ENCODE peak calls at places on chromosomes 16 and 17, in eight cellular contexts. P is Karpas-422; L is CD8-positive, alpha-beta memory T cell; I is CD4-positive, alpha-beta T cell; M is tibial nerve; U is gastrocnemius medialis; O is effector memory CD4-positive, alpha-beta T cell; B is colonic mucosa. S is an unnamed sample.

GRCh38 chr17:45276031-45276430 is 14.1 kb upstream of the SPATA32 start:
- DNase-seq in P (no peak), L (no peak), I (no peak), M (no peak), U (peak; percentile 65), O (no peak), B (no peak), S (no peak)

GRCh38 chr16:88871730-88872416 is 5.4 kb upstream of the PABPN1L start:
- DNase-seq in P (no peak), L (no peak), I (no peak), M (no peak), U (no peak), O (no peak), B (no peak), S (no peak)

GRCh38 chr16:54936979-54937672 is 6.5 kb downstream of the IRX5 start:
- DNase-seq in P (peak; percentile 68), L (no peak), I (no peak), M (no peak), U (no peak), O (no peak), B (no peak), S (peak; percentile 53)

GRCh38 chr17:78559024-78559423 is 18.2 kb downstream of the DNAH17 start:
- DNase-seq in P (no peak), L (no peak), I (no peak), M (no peak), U (no peak), O (no peak), B (no peak), S (no peak)

GRCh38 chr16:19864566-19864965 is 20.1 kb downstream of the GPRC5B start:
- DNase-seq in P (no peak), L (no peak), I (no peak), M (no peak), U (peak; percentile 78), O (no peak), B (no peak), S (no peak)

GRCh38 chr17:48624544-48625501 is 1.3 kb downstream of the HOXB9 start:
- DNase-seq in P (no peak), L (peak; percentile 41), I (no peak), M (no peak), U (no peak), O (peak; percentile 28), B (no peak), S (no peak)

GRCh38 chr17:78324391-78325075 is 35.3 kb downstream of the SOCS3 start:
- DNase-seq in P (peak; percentile 30), L (no peak), I (no peak), M (peak; percentile 79), U (peak; percentile 77), O (no peak), B (peak; percentile 65), S (peak; percentile 79)

GRCh38 chr16:68935008-68935407 is 91.7 kb downstream of the TANGO6 start:
- DNase-seq in P (no peak), L (no peak), I (no peak), M (no peak), U (no peak), O (no peak), B (no peak), S (no peak)

GRCh38 chr17:2863204-2863603 is 67.0 kb downstream of the RAP1GAP2 start:
- DNase-seq in P (no peak), L (no peak), I (no peak), M (no peak), U (no peak), O (no peak), B (no peak), S (no peak)

GRCh38 chr16:85412911-85413520 is 200.1 kb upstream of the GSE1 start:
- DNase-seq in P (no peak), L (no peak), I (no peak), M (no peak), U (peak; percentile 8), O (no peak), B (no peak), S (no peak)

GRCh38 chr16:23148513-23149266 is 562 bp downstream of the USP31 start:
- DNase-seq in P (peak; percentile 64), L (peak; percentile 57), I (peak; percentile 44), M (peak; percentile 29), U (peak; percentile 89), O (peak; percentile 20), B (peak; percentile 77), S (peak; percentile 24)

GRCh38 chr17:43118679-43119615 is 6.2 kb downstream of the BRCA1 start:
- DNase-seq in P (no peak), L (no peak), I (no peak), M (no peak), U (no peak), O (no peak), B (no peak), S (no peak)

GRCh38 chr17:70157151-70157550 is 12.2 kb upstream of the KCNJ2 start:
- DNase-seq in P (no peak), L (no peak), I (no peak), M (no peak), U (no peak), O (no peak), B (no peak), S (no peak)

GRCh38 chr17:39717660-39718059 is 12.7 kb downstream of the MIEN1 start:
- DNase-seq in P (no peak), L (no peak), I (no peak), M (no peak), U (no peak), O (no peak), B (no peak), S (no peak)

GRCh38 chr17:39715375-39716072 is 14.8 kb downstream of the MIEN1 start:
- DNase-seq in P (no peak), L (no peak), I (no peak), M (no peak), U (no peak), O (no peak), B (no peak), S (no peak)

GRCh38 chr17:39719563-39719962 is 10.8 kb downstream of the MIEN1 start:
- DNase-seq in P (no peak), L (no peak), I (no peak), M (no peak), U (no peak), O (no peak), B (peak; percentile 32), S (no peak)

GRCh38 chr17:39716073-39716818 is 14.1 kb downstream of the MIEN1 start:
- DNase-seq in P (no peak), L (no peak), I (no peak), M (no peak), U (no peak), O (no peak), B (peak; percentile 19), S (no peak)

GRCh38 chr17:39716879-39717536 is 13.3 kb downstream of the MIEN1 start:
- DNase-seq in P (no peak), L (no peak), I (no peak), M (no peak), U (peak; percentile 44), O (no peak), B (peak; percentile 86), S (no peak)
- H3K27ac ChIP-seq in P (no peak overlapping the region), L (no peak overlapping the region), I (no peak overlapping the region), M (no peak overlapping the region), U (no peak overlapping the region), O (no peak overlapping the region), B (peak overlapping the region; percentile 86), S (no peak overlapping the region)

GRCh38 chr16:100989-101388 is 23.0 kb downstream of the MPG start:
- DNase-seq in P (no peak), L (no peak), I (no peak), M (no peak), U (no peak), O (no peak), B (no peak), S (no peak)

GRCh38 chr16:104355-104754 is 26.3 kb downstream of the MPG start:
- DNase-seq in P (no peak), L (no peak), I (no peak), M (no peak), U (peak; percentile 75), O (no peak), B (no peak), S (no peak)

GRCh38 chr16:104828-105374 is 26.9 kb downstream of the MPG start:
- DNase-seq in P (no peak), L (no peak), I (no peak), M (no peak), U (no peak), O (no peak), B (no peak), S (no peak)

GRCh38 chr16:101586-101985 is 23.6 kb downstream of the MPG start:
- DNase-seq in P (no peak), L (no peak), I (no peak), M (no peak), U (no peak), O (no peak), B (no peak), S (no peak)

DNA sequence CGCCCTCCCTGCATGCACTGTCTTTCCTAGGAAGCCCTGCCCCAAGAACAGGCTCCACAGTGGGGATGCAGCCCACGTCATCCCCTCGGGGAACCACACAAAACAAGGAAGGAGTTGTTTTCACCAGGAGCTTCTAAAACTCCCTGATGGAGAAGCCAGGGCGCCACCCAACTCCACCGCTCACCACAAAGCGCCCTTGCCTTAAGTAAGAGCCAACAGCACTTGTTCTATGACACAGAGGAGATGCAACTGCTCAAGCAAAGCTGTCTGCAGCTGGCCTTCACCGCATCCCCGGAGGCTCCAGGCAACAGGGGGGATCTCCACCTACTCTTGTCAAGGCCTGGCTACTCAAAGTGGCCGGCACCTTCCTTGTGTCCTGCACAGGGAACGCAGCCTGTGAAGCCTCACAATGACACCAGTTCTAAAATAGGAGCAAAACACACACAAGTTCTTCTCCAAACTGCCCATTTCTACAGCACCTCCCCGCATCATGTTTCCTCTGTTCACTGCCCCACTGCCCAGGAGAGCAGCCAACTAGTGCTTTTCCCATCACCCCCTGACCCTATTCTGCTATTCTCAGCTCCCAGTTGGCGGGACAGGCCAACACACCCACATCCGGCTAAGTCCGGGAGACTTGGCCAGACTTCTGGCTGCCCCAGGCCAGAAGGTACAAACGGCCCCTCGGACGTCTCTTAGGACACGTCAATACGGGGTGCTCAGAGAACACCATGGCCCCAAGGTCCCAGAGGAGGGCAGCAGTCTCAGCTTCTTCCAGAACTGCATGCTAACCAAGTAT is 24.2 kb downstream of the MPG start:
- DNase-seq in P (no peak), L (no peak), I (no peak), M (peak; percentile 65), U (peak; percentile 87), O (no peak), B (no peak), S (no peak)
- H3K27ac ChIP-seq in P (no peak overlapping the region), L (no peak overlapping the region), I (no peak overlapping the region), M (peak overlapping the region; percentile 81), U (peak overlapping the region; percentile 75), O (no peak overlapping the region), B (no peak overlapping the region), S (no peak overlapping the region)

DNA sequence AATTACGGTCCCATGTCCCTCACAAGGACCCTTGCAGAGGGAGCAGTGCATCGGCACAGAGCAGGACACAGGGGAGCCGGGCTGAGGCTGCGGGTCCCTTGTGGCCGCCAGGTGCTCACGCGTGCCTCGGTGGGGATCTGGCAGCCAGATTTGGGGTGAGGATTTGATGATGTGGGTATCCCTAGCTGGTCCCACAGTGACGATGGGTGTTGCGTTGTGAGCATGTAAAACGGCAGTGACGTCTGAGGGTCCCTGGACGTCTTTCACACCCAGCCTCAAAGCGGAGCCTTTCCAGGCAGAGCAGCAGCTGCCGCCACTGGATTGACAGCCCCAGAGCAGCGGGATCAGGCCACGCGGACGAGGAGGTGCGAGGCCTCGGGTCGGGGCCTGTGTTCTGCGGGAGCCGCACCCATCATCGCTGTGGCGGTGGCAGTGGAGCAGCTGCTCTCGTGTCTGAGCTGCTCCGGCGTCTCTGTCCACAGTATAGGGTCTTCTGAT is 54.6 kb downstream of the WDR45B start:
- DNase-seq in P (no peak), L (no peak), I (no peak), M (no peak), U (no peak), O (no peak), B (no peak), S (no peak)
- H3K27ac ChIP-seq in P (peak overlapping the region; percentile 49), L (peak overlapping the region; percentile 31), I (peak overlapping the region; percentile 56), M (peak overlapping the region; percentile 98), U (peak overlapping the region; percentile 87), O (peak overlapping the region; percentile 58), B (peak overlapping the region; percentile 86), S (peak overlapping the region; percentile 89)

GRCh38 chr16:50868577-50868976 is 126.7 kb downstream of the CYLD start:
- DNase-seq in P (no peak), L (no peak), I (no peak), M (no peak), U (no peak), O (no peak), B (no peak), S (no peak)
- H3K27ac ChIP-seq in P (no peak overlapping the region), L (no peak overlapping the region), I (no peak overlapping the region), M (no peak overlapping the region), U (no peak overlapping the region), O (no peak overlapping the region), B (no peak overlapping the region), S (no peak overlapping the region)

S was measured in HL-60.